ENCODE peak calls at places on chromosome 3, in six cellular contexts. I, W, L, K, E and X are unnamed samples.
A peak's percentile ranks its signal among the peaks of the same experiment; 100 is the strongest.

GRCh38 chr3:158768881-158769518 is 32.9 kb upstream of the MFSD1 start:
- DNase-seq in I (no peak), W (peak; percentile 90), L (no peak), K (peak; percentile 93), E (no peak), X (no peak)

GRCh38 chr3:29426302-29427226 is 145.7 kb downstream of the RBMS3 start:
- DNase-seq in I (no peak), W (no peak), L (no peak), K (no peak), E (no peak), X (no peak)

GRCh38 chr3:114454592-114455251 is 160.9 kb downstream of the TIGIT start:
- DNase-seq in I (no peak), W (no peak), L (no peak), K (peak; percentile 56), E (no peak), X (no peak)

GRCh38 chr3:151085227-151085888 is at the start of gene MED12L:
- DNase-seq in I (peak; percentile 68), W (no peak), L (peak; percentile 78), K (peak; percentile 70), E (peak; percentile 67), X (peak; percentile 80)

GRCh38 chr3:69439683-69440270 is 53.9 kb upstream of the FRMD4B start:
- DNase-seq in I (no peak), W (no peak), L (no peak), K (peak; percentile 36), E (no peak), X (no peak)

GRCh38 chr3:113439576-113439975 is 1.7 kb downstream of the CFAP44 start:
- DNase-seq in I (no peak), W (no peak), L (no peak), K (no peak), E (no peak), X (no peak)

GRCh38 chr3:143060906-143061305 is 58.7 kb upstream of the CHST2 start:
- DNase-seq in I (no peak), W (no peak), L (no peak), K (no peak), E (no peak), X (no peak)

GRCh38 chr3:141680620-141681389 is 57.3 kb upstream of the RNF7 start:
- DNase-seq in I (no peak), W (no peak), L (no peak), K (peak; percentile 57), E (no peak), X (peak; percentile 33)

GRCh38 chr3:130783629-130784028 is 37.0 kb upstream of the PIK3R4 start:
- DNase-seq in I (no peak), W (no peak), L (no peak), K (no peak), E (no peak), X (no peak)

GRCh38 chr3:127431066-127431465 is 143.2 kb upstream of the PRR20G start:
- DNase-seq in I (no peak), W (no peak), L (no peak), K (no peak), E (no peak), X (no peak)

GRCh38 chr3:151431940-151432339 is 28.9 kb downstream of the IGSF10 start:
- DNase-seq in I (no peak), W (no peak), L (no peak), K (no peak), E (no peak), X (no peak)

GRCh38 chr3:151282921-151283320 is 4.6 kb upstream of the P2RY14 start:
- DNase-seq in I (no peak), W (peak; percentile 50), L (no peak), K (peak; percentile 57), E (no peak), X (no peak)

GRCh38 chr3:15861163-15861562 is 63.4 kb upstream of the ANKRD28 start:
- DNase-seq in I (no peak), W (no peak), L (no peak), K (no peak), E (no peak), X (no peak)

GRCh38 chr3:128430731-128431130 is 36.0 kb downstream of the DNAJB8 start:
- DNase-seq in I (no peak), W (no peak), L (no peak), K (no peak), E (no peak), X (no peak)

GRCh38 chr3:163327086-163327485 is 1751.2 kb downstream of the SI start:
- DNase-seq in I (no peak), W (no peak), L (no peak), K (no peak), E (no peak), X (no peak)

GRCh38 chr3:14764331-14765064 is 54.3 kb upstream of the FGD5 start:
- DNase-seq in I (no peak), W (no peak), L (no peak), K (peak; percentile 16), E (no peak), X (no peak)

GRCh38 chr3:138817685-138818084 is 17.0 kb downstream of the PIK3CB start:
- DNase-seq in I (no peak), W (no peak), L (no peak), K (no peak), E (no peak), X (no peak)

GRCh38 chr3:13053425-13053824 is 19.8 kb downstream of the IQSEC1 start:
- DNase-seq in I (no peak), W (no peak), L (no peak), K (no peak), E (no peak), X (no peak)

DNA sequence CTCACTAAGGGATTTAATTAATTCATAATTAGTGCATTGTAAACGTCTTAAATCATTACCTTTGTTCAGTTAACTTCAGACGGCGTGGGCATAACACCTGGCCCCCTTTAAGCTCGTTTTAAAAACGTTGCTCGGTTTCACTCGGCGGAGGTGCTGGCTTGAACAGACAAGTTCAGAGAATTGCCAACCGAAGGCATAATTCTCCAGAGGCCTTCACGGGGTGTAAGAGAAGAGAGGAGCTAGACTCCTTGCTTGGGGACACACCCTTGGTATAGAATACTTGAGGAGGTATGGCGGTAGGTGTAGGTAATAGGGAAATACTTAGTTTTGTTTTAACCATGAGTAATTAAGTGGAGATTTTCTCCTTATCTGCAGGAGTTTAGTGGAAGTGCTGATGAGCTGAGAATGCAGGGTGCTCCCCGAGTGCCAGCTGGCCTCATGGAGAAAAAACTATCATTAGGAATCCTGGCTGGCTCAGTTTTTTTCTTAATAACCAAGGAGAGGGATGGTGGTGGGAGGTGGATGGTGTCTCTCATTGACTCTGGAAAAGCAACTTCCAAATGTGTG is 947 bp downstream of the FBXL2 start:
- DNase-seq in I (no peak), W (no peak), L (no peak), K (no peak), E (no peak), X (no peak)
- TF ChIP-seq CTCF in I (no peak), W (no peak), L (no peak), K (no peak), E (no peak), X (no peak)

GRCh38 chr3:9933561-9934234 is at the start of gene CRELD1:
- DNase-seq in I (peak; percentile 98), W (peak; percentile 75), L (peak; percentile 98), K (peak; percentile 79), E (peak; percentile 99), X (peak; percentile 98)

GRCh38 chr3:9932535-9932842 is 1.1 kb upstream of the CRELD1 start:
- DNase-seq in I (no peak), W (no peak), L (no peak), K (no peak), E (no peak), X (no peak)

GRCh38 chr3:9928158-9928557 is 5.5 kb upstream of the CRELD1 start:
- DNase-seq in I (no peak), W (no peak), L (no peak), K (no peak), E (no peak), X (no peak)

GRCh38 chr3:9932843-9933560 is 632 bp upstream of the CRELD1 start:
- DNase-seq in I (peak; percentile 92), W (no peak), L (peak; percentile 83), K (peak; percentile 51), E (peak; percentile 85), X (peak; percentile 87)

DNA sequence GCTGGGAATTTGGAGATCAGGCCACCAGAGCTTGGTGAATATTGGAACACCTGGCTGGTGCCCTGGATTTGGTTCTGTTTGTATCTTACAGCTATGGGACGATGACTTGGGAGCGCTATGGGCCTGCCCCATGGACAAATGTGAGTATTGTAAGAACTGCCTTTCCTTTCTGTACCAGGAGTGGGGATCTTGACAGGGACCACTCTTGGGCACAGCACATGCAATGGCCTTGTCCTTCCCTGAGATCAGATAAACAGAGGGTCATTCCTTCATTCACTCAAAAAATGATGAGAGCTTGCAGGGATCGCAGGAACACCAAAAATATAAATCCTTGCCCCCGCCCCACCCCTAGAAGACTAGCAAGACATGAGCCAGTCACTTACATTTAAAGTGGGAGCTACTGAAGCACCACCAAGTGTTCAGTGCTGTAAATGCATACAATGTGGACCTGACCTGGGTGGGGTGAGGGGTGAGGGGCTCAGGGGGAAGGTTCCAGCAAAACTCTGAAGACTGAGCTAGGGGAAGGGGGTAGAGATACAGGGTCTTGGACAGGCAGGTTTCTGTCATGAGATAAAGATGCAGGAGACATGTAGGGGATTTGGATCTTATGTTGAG is 2.7 kb upstream of the CRELD1 start:
- DNase-seq in I (no peak), W (no peak), L (no peak), K (no peak), E (no peak), X (no peak)
- TF ChIP-seq CTCF in I (no peak), W (no peak), L (no peak), K (no peak), E (no peak), X (no peak)

DNA sequence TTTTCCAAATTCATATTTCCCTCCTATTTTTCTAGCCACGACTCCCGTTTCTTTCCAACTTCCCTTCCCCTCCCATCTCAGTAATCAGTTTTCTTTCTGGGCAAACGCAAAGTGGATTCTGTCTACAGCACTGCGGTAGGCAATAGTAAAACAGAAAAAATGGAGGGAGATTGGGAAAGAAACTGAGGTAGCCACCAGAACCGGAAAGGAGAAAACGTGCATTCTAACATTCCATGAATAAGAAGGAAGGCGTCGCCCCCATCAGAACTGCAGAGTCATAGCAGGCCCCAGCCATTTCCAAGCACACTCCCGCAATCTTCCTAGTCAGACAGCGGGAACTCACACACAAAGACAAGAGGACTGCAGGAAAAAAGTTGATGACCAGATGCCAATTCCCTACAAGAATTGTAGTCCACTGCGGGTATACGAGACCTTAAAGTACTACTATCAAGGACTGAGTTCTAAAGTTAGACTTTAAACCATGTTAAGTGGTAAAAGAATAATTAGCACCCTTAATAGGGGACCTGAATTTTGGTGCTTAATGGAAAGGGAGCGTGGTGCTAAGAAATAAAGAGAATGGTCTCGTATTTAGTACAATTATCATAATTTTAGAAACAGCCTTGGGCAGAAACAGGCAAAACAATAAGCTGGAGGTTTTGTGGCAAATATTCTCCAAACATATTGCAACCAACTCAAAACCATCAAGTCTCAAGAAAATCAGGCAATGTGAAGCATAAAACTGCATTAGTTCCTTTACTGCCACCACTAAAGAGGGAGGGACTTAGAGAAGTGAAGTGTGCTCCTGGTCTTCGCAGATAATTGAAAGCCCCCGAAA is 1.4 kb downstream of the PFN2 start:
- DNase-seq in I (no peak), W (peak; percentile 54), L (no peak), K (peak; percentile 90), E (no peak), X (no peak)
- TF ChIP-seq CTCF in I (no peak), W (no peak), L (no peak), K (peak; percentile 38), E (no peak), X (peak; percentile 5)

DNA sequence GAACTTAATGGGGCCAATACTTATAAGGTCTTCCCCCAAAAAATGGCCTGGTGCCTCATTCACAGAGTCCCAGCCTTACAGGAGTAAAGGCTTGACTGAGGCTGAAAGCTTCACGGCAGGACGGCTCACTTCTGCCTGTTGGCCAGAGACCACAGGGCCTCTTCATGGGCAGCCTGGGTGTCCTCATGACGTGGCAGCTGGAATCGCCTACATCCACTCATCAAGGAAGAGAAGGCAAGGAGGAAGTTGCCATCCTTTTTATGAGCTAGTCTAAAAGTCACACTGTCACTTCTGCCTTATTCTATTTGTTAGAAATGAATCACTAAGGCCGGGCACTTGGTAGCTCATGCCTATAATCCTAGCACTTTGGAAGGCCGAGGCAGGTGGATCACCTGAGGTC is 89.3 kb upstream of the DGKG start:
- DNase-seq in I (no peak), W (no peak), L (no peak), K (no peak), E (no peak), X (no peak)
- TF ChIP-seq CTCF in I (no peak), W (no peak), L (no peak), K (no peak), E (no peak), X (no peak)